ENCODE peak calls at places on chromosomes 5 and 9, in four cellular contexts. D is K562, E is GM12878, Q is HepG2. S is an unnamed sample.

GRCh38 chr9:100990605-100991381 is 37.7 kb upstream of the PLPPR1 start:
- DNase-seq in E (no peak), Q (no peak), D (no peak), S (no peak)

GRCh38 chr5:175657593-175658271 is at the start of gene HRH2:
- DNase-seq in D (no peak), E (no peak), Q (no peak), S (peak; percentile 60)

GRCh38 chr5:137312060-137312459 is 187.1 kb downstream of the SPOCK1 start:
- DNase-seq in Q (no peak), E (no peak), D (no peak), S (no peak)

GRCh38 chr5:132526974-132527564 is 16.3 kb downstream of the IL5 start:
- DNase-seq in E (no peak), D (peak; percentile 22), Q (peak; percentile 8), S (no peak)

GRCh38 chr5:107594253-107595045 is 76.3 kb downstream of the EFNA5 start:
- DNase-seq in D (no peak), E (no peak), Q (no peak), S (no peak)

GRCh38 chr5:61277190-61277589 is 54.9 kb upstream of the ZSWIM6 start:
- DNase-seq in Q (peak; percentile 18), D (no peak), E (no peak), S (peak; percentile 43)

GRCh38 chr9:109870365-109870764 is 90.4 kb downstream of the PALM2AKAP2 start:
- DNase-seq in D (no peak), E (no peak), Q (no peak), S (no peak)

GRCh38 chr5:38473008-38473407 is 83.4 kb downstream of the LIFR start:
- DNase-seq in Q (no peak), E (no peak), D (no peak), S (no peak)

GRCh38 chr5:134651531-134651930 is 2.9 kb downstream of the SEC24A start:
- DNase-seq in D (no peak), Q (no peak), E (no peak), S (no peak)

GRCh38 chr5:173498871-173499470 is 117.5 kb downstream of the BOD1 start:
- DNase-seq in Q (peak; percentile 50), E (no peak), D (no peak), S (no peak)

GRCh38 chr9:127166651-127167524 is 44.5 kb upstream of the ANGPTL2 start:
- DNase-seq in D (peak; percentile 70), Q (no peak), E (peak; percentile 94), S (no peak)

GRCh38 chr5:125813221-125813974 is 609.8 kb upstream of the GRAMD2B start:
- DNase-seq in Q (no peak), D (no peak), E (no peak), S (no peak)

GRCh38 chr5:78647411-78647818 is 1.2 kb downstream of the LHFPL2 start:
- DNase-seq in D (no peak), Q (peak; percentile 56), E (no peak), S (peak; percentile 50)

GRCh38 chr9:91905958-91906585 is 44.0 kb downstream of the ROR2 start:
- DNase-seq in E (no peak), Q (no peak), D (peak; percentile 57), S (peak; percentile 23)

GRCh38 chr5:149911031-149911430 is 33.6 kb downstream of the PDE6A start:
- DNase-seq in E (no peak), Q (no peak), D (no peak), S (no peak)

GRCh38 chr5:132138260-132138659 is 64.7 kb downstream of the CSF2 start:
- DNase-seq in E (no peak), Q (no peak), D (no peak), S (no peak)

GRCh38 chr9:127360829-127361228 is 36.1 kb upstream of the SLC2A8 start:
- DNase-seq in E (no peak), Q (peak; percentile 68), D (peak; percentile 51), S (peak; percentile 40)

GRCh38 chr9:3647652-3648051 is 121.9 kb upstream of the RFX3 start:
- DNase-seq in D (no peak), E (no peak), Q (no peak), S (no peak)

GRCh38 chr9:14989811-14990210 is 79.6 kb upstream of the FREM1 start:
- DNase-seq in E (no peak), D (no peak), Q (no peak), S (no peak)

GRCh38 chr9:14983599-14983998 is 73.4 kb upstream of the FREM1 start:
- DNase-seq in D (no peak), E (no peak), Q (no peak), S (no peak)

GRCh38 chr9:14987858-14988257 is 77.6 kb upstream of the FREM1 start:
- DNase-seq in E (no peak), D (no peak), Q (no peak), S (no peak)

DNA sequence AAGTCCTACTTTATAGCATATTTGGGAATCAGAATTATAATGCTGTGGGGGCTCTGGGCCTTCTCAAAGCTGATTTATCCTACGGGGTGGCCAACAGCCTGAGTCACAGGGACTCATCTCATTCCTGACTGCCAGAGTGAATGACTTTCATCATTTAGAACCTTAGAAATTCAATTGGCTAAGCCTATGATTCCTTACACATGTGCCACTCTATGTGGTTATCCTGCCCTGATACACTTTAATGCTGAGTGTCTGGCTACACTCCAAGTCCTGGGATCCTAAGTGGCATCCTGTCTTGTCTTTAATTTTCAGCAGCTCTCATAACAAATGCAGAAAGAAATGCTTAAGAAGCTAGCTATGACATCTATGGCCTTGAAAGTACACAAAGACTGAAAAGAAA is 75.2 kb upstream of the FREM1 start:
- DNase-seq in Q (no peak), E (no peak), D (no peak), S (no peak)
- TF ChIP-seq POLR2AphosphoS2 in Q (no peak), E (no peak), D (no peak), S (no peak)

GRCh38 chr5:16580382-16580781 is 36.4 kb downstream of the RETREG1 start:
- DNase-seq in D (no peak), E (no peak), Q (no peak), S (no peak)

GRCh38 chr5:16578474-16578883 is 38.3 kb downstream of the RETREG1 start:
- DNase-seq in E (no peak), Q (no peak), D (no peak), S (no peak)

GRCh38 chr5:16585028-16585667 is 31.6 kb downstream of the RETREG1 start:
- DNase-seq in Q (no peak), D (peak; percentile 54), E (no peak), S (no peak)

GRCh38 chr5:16579142-16579541 is 37.7 kb downstream of the RETREG1 start:
- DNase-seq in D (no peak), Q (no peak), E (no peak), S (no peak)

DNA sequence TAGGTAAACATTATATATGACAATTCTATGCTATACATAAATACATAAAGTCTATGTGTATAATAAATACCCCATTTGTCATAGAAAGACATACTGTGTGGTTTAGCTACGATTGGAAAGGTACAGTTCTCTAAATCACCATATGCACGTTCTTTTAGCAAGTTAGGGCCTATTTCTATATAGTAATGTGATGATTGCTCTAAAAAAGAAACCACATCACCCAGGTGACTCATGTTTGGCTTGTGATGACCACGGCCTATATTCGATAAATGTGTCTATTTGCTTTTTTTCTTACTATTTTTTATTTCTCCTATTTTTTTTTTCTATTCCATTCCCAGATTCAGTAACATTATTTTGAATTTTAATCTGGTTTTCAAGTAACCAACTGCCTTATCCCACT is 34.7 kb downstream of the RETREG1 start:
- DNase-seq in E (no peak), D (no peak), Q (no peak), S (no peak)
- TF ChIP-seq POLR2AphosphoS2 in E (no peak), D (no peak), Q (no peak), S (no peak)

DNA sequence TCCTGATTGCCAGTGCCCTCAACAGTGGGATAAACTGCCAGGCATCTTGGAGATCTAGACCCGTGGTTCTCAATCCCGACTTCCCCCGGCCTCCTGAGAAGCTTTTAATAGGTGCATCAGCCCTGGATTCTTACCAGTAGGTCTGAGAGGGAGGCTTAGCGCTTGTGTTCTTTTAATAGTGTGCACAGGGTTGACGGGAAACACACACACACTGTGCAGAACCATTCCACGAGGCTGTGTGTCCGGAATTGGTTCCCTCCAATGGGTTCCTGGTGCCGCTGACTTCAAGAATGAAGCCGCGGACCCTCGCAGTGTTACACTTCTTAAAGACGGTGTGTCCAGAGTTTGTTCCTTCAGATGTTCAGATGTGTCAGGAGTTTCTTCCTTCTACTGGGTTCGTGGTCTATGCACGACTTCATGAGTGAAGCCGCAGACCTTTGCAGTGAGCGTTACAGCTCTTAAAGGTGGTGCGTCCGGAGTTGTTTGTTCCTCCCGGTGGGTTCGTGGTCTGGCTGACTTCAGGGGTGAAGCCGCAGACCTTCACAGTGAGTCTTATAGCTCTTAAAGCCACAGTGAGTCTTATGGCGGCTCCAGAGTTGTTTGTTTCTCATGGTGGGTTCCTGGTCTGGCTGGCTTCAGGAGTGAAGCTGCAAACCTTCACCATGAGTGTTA is 46.6 kb upstream of the PRSS3 start:
- DNase-seq in D (no peak), Q (no peak), E (no peak), S (no peak)
- TF ChIP-seq POLR2AphosphoS2 in D (no peak), Q (no peak), E (no peak), S (no peak)

DNA sequence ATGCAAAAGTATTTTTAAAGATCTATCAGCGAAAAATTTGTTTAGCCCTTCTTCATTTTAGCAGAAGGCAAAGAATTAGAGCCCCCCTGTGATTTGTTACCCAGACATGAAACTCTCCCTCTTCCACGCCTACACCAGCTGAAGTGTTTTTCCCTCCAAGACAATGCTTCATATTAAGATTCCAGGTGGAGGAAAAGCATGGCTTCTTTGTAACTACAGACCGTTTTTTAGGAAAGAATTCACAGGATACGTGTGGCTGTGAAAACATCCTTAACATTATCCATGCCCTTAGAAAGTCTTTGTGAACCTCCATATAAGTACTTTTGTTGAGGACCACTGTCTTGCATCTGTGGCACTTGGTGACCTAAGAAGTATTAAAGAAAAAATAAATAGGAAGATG is 121.8 kb upstream of the MTAP start:
- DNase-seq in E (no peak), Q (no peak), D (no peak), S (peak; percentile 59)
- TF ChIP-seq POLR2AphosphoS2 in E (no peak), Q (no peak), D (no peak), S (no peak)

GRCh38 chr9:72925126-72925810 is 27.6 kb downstream of the ALDH1A1 start:
- DNase-seq in D (no peak), E (no peak), Q (peak; percentile 79), S (no peak)
- TF ChIP-seq POLR2AphosphoS2 in D (no peak), E (no peak), Q (no peak), S (peak; percentile 96)

GRCh38 chr5:123916331-123917121 is 404.5 kb downstream of the CSNK1G3 start:
- DNase-seq in D (no peak), E (no peak), Q (no peak), S (no peak)
- TF ChIP-seq POLR2AphosphoS2 in D (no peak), E (no peak), Q (no peak), S (no peak)

GRCh38 chr9:33227013-33227398 is 13.0 kb upstream of the SPINK4 start:
- DNase-seq in D (no peak), E (no peak), Q (no peak), S (no peak)

GRCh38 chr9:33228606-33229005 is 11.4 kb upstream of the SPINK4 start:
- DNase-seq in D (no peak), E (no peak), Q (no peak), S (no peak)

GRCh38 chr9:33227741-33228140 is 12.2 kb upstream of the SPINK4 start:
- DNase-seq in Q (no peak), E (no peak), D (no peak), S (no peak)

GRCh38 chr9:33230756-33231691 is 8.9 kb upstream of the SPINK4 start:
- DNase-seq in Q (no peak), D (no peak), E (no peak), S (no peak)

GRCh38 chr9:33229359-33230120 is 10.4 kb upstream of the SPINK4 start:
- DNase-seq in D (no peak), Q (peak; percentile 78), E (no peak), S (peak; percentile 82)
- TF ChIP-seq POLR2AphosphoS2 in D (no peak), Q (no peak), E (no peak), S (no peak)

S was measured in A549.